ENCODE peak calls at places on chromosome 17, in eight cellular contexts. B is adrenal gland, T is choroid plexus epithelial cell, M is WTC11, V is mucosa of descending colon, R is PC-9, J is heart right ventricle, Z is GM12865. N is an unnamed sample.

GRCh38 chr17:4800462-4801185 is 1.5 kb downstream of the C17orf114 start:
- DNase-seq in B (no peak), V (no peak), Z (peak; percentile 59), J (no peak), M (no peak), R (no peak), T (no peak), N (no peak)

GRCh38 chr17:965311-965989 is 14.1 kb downstream of the NXN start:
- DNase-seq in J (no peak), Z (no peak), T (no peak), B (no peak), R (no peak), V (no peak), M (no peak), N (no peak)

GRCh38 chr17:50097907-50098306 is 2.8 kb downstream of the PDK2 start:
- DNase-seq in V (no peak), B (no peak), J (no peak), R (no peak), T (no peak), Z (no peak), M (no peak), N (no peak)

GRCh38 chr17:13952252-13952721 is 117.0 kb upstream of the COX10 start:
- DNase-seq in M (no peak), J (no peak), Z (no peak), T (no peak), V (no peak), R (no peak), B (peak; percentile 54), N (no peak)

GRCh38 chr17:66407864-66408263 is 105.5 kb downstream of the PRKCA start:
- DNase-seq in Z (no peak), T (no peak), J (no peak), R (no peak), M (no peak), V (no peak), B (no peak), N (no peak)

GRCh38 chr17:31390748-31391495 is 553 bp upstream of the RAB11FIP4 start:
- DNase-seq in R (no peak), T (no peak), Z (no peak), B (peak; percentile 49), J (no peak), M (peak; percentile 41), V (no peak), N (no peak)

GRCh38 chr17:38748329-38749221 is at the start of gene PCGF2:
- DNase-seq in V (peak; percentile 97), R (peak; percentile 73), M (peak; percentile 96), Z (peak; percentile 74), B (peak; percentile 97), T (peak; percentile 83), J (peak; percentile 89), N (peak; percentile 84)

GRCh38 chr17:41792835-41793748 is 6.6 kb upstream of the JUP start:
- DNase-seq in Z (no peak), B (no peak), J (peak; percentile 60), V (peak; percentile 76), T (peak; percentile 64), R (peak; percentile 94), M (no peak), N (peak; percentile 82)

GRCh38 chr17:14228903-14229302 is 7.8 kb downstream of the CDRT15 start:
- DNase-seq in T (peak; percentile 15), V (no peak), J (no peak), M (no peak), Z (no peak), R (no peak), B (no peak), N (no peak)

GRCh38 chr17:64007838-64008282 is 9.7 kb downstream of the PRR29 start:
- DNase-seq in M (no peak), V (no peak), B (peak; percentile 53), Z (no peak), J (no peak), R (no peak), T (no peak), N (no peak)

GRCh38 chr17:71184716-71185115 is 936.1 kb upstream of the SOX9 start:
- DNase-seq in R (no peak), T (no peak), J (no peak), V (no peak), Z (no peak), B (no peak), M (no peak), N (peak; percentile 70)

GRCh38 chr17:62807812-62808575 is at the start of gene MARCHF10:
- DNase-seq in M (peak; percentile 77), J (no peak), B (peak; percentile 51), T (no peak), V (peak; percentile 11), R (peak; percentile 70), Z (peak; percentile 15), N (no peak)

GRCh38 chr17:58327363-58328194 is 1.0 kb downstream of the TSPOAP1 start:
- DNase-seq in J (no peak), V (no peak), Z (no peak), B (no peak), R (no peak), M (no peak), T (no peak), N (no peak)

GRCh38 chr17:50425682-50426471 is at the start of gene ACSF2:
- DNase-seq in T (peak; percentile 41), Z (peak; percentile 71), J (peak; percentile 82), V (peak; percentile 90), M (peak; percentile 64), B (peak; percentile 82), R (peak; percentile 56), N (peak; percentile 63)

GRCh38 chr17:5971969-5972368 is 98.2 kb upstream of the WSCD1 start:
- DNase-seq in R (no peak), Z (no peak), B (no peak), T (no peak), M (no peak), J (no peak), V (peak; percentile 1), N (no peak)

GRCh38 chr17:55005520-55005919 is 37.0 kb downstream of the STXBP4 start:
- DNase-seq in T (peak; percentile 64), M (peak; percentile 30), B (no peak), Z (peak; percentile 56), R (no peak), V (peak; percentile 18), J (no peak), N (peak; percentile 35)

GRCh38 chr17:1120596-1121441 is 59.0 kb downstream of the ABR start:
- DNase-seq in V (no peak), T (no peak), R (no peak), J (no peak), M (no peak), Z (no peak), B (no peak), N (no peak)

GRCh38 chr17:15009087-15009486 is 256.0 kb downstream of the PMP22 start:
- DNase-seq in T (no peak), R (no peak), Z (no peak), B (no peak), M (no peak), V (no peak), J (no peak), N (no peak)

GRCh38 chr17:22507823-22508222 is 815.5 kb downstream of the KCNJ18 start:
- DNase-seq in B (no peak), Z (no peak), J (no peak), M (no peak), V (no peak), T (no peak), R (no peak), N (no peak)

GRCh38 chr17:72588961-72589360 is 468.1 kb downstream of the SOX9 start:
- DNase-seq in T (no peak), R (peak; percentile 97), B (no peak), J (no peak), M (no peak), Z (peak; percentile 75), V (peak; percentile 73), N (peak; percentile 92)

GRCh38 chr17:17741346-17742023 is 60.2 kb downstream of the RAI1 start:
- DNase-seq in J (no peak), V (no peak), M (peak; percentile 55), R (no peak), T (no peak), B (peak; percentile 78), Z (no peak), N (no peak)
- TF ChIP-seq CTCF in J (no peak), V (no peak), M (no peak), R (no peak), T (peak; percentile 41), B (no peak), Z (no peak), N (no peak)

GRCh38 chr17:27746881-27747280 is 53.4 kb downstream of the NOS2 start:
- DNase-seq in R (no peak), V (no peak), B (peak; percentile 28), J (no peak), M (no peak), T (no peak), Z (no peak), N (no peak)

GRCh38 chr17:27751166-27751565 is 49.2 kb downstream of the NOS2 start:
- DNase-seq in V (no peak), J (no peak), M (no peak), T (no peak), R (no peak), B (peak; percentile 15), Z (no peak), N (no peak)

GRCh38 chr17:27748360-27748825 is 51.9 kb downstream of the NOS2 start:
- DNase-seq in B (no peak), Z (no peak), R (no peak), J (no peak), V (no peak), M (no peak), T (no peak), N (no peak)

GRCh38 chr17:27751622-27752490 is 48.5 kb downstream of the NOS2 start:
- DNase-seq in R (no peak), J (no peak), V (no peak), M (no peak), B (peak; percentile 30), Z (no peak), T (no peak), N (no peak)

GRCh38 chr17:27747462-27748359 is 52.6 kb downstream of the NOS2 start:
- DNase-seq in M (peak; percentile 78), B (peak; percentile 21), T (peak; percentile 2), Z (no peak), J (no peak), R (no peak), V (no peak), N (no peak)
- TF ChIP-seq CTCF in M (peak; percentile 74), B (no peak), T (peak; percentile 59), Z (peak; percentile 29), J (no peak), R (peak; percentile 57), V (no peak), N (peak; percentile 31)

GRCh38 chr17:56548661-56549060 is 44.8 kb upstream of the NOG start:
- DNase-seq in B (no peak), J (no peak), T (no peak), R (no peak), M (no peak), Z (no peak), V (no peak), N (no peak)
- TF ChIP-seq CTCF in B (no peak), J (no peak), T (no peak), R (no peak), M (no peak), Z (no peak), V (no peak), N (no peak)

DNA sequence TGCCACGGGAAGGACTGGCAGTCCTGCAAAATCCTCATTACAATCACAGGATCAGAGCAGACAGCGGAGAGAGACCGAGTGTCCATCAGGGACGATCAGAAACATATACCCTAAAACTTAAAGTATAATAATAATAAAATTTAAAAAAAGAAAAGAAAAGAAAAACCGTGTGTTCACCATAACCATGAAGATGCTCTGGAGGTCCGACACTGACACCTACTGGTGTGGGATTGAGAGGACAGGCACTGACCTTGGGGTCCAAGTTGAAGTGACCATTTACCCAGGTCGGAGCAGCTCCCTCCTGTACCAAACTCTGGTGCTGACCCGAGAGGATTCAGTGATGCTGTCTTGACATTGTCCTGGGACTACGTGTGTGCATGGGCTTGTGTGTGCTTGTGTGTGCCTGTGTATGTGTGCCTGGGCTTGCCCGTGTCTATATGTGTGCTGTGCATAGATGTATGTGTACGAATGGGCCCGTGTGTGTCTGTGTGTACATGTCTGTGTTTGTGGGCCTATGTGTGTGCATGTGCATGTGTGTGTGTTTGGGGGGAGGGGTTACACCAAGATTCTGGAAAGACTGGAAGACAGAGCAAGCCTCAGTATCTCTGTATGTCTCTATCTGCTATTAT is 10.0 kb upstream of the CD300LD start:
- DNase-seq in V (peak; percentile 59), Z (peak; percentile 60), T (peak; percentile 54), B (peak; percentile 66), M (peak; percentile 61), R (no peak), J (no peak), N (peak; percentile 80)
- TF ChIP-seq CTCF in V (peak; percentile 49), Z (peak; percentile 61), T (peak; percentile 71), B (peak; percentile 20), M (peak; percentile 48), R (peak; percentile 69), J (peak; percentile 63), N (peak; percentile 88)

N was measured in MCF 10A.